ENCODE peak calls at places on chromosomes 13 and 19, in five cellular contexts. R is AG04450; Z is AG10803; U is fibroblast of pulmonary artery; V is CD8-positive, alpha-beta T cell. A is an unnamed sample.

GRCh38 chr13:48233886-48234488 is 981 bp downstream of the ITM2B start:
- DNase-seq in R (no peak), Z (peak), U (peak), V (no peak), A (peak)

GRCh38 chr13:105778196-105778595 is 757.3 kb downstream of the EFNB2 start:
- DNase-seq in R (no peak), Z (no peak), U (peak), V (no peak), A (no peak)

GRCh38 chr19:16957151-16957662 is 68.4 kb downstream of the F2RL3 start:
- DNase-seq in R (no peak), Z (peak), U (peak), V (no peak), A (peak)

GRCh38 chr19:55289117-55289796 is 5.5 kb downstream of the BRSK1 start:
- DNase-seq in R (no peak), Z (no peak), U (no peak), V (no peak), A (peak)

GRCh38 chr13:76837811-76838210 is 48.4 kb downstream of the KCTD12 start:
- DNase-seq in R (no peak), Z (no peak), U (peak), V (no peak), A (peak)

GRCh38 chr13:45564108-45564507 is 51.4 kb downstream of the ERICH6B start:
- DNase-seq in R (peak), Z (peak), U (peak), V (no peak), A (peak)

GRCh38 chr19:38977445-38978314 is 2.1 kb upstream of the FBXO17 start:
- DNase-seq in R (no peak), Z (no peak), U (no peak), V (no peak), A (no peak)

GRCh38 chr13:44305216-44305615 is 68.4 kb upstream of the SERP2 start:
- DNase-seq in R (no peak), Z (no peak), U (no peak), V (no peak), A (no peak)

GRCh38 chr13:96617528-96617927 is 376.7 kb downstream of the OXGR1 start:
- DNase-seq in R (no peak), Z (no peak), U (no peak), V (no peak), A (no peak)

GRCh38 chr13:33089311-33089710 is 73.1 kb downstream of the KL start:
- DNase-seq in R (no peak), Z (no peak), U (no peak), V (no peak), A (no peak)

GRCh38 chr19:48661746-48662145 is 11.1 kb downstream of the NTN5 start:
- DNase-seq in R (no peak), Z (no peak), U (no peak), V (no peak), A (no peak)

GRCh38 chr13:112057736-112058518 is 9.0 kb upstream of the SOX1 start:
- DNase-seq in R (no peak), Z (no peak), U (no peak), V (no peak), A (no peak)

GRCh38 chr13:93193682-93194081 is 32.9 kb upstream of the GPC6 start:
- DNase-seq in R (no peak), Z (no peak), U (no peak), V (no peak), A (no peak)

GRCh38 chr19:50778906-50779430 is 8.7 kb downstream of the GPR32 start:
- DNase-seq in R (no peak), Z (no peak), U (no peak), V (no peak), A (no peak)
- TF ChIP-seq CTCF in R (no peak), Z (no peak), U (no peak), V (no peak), A (no peak)

DNA sequence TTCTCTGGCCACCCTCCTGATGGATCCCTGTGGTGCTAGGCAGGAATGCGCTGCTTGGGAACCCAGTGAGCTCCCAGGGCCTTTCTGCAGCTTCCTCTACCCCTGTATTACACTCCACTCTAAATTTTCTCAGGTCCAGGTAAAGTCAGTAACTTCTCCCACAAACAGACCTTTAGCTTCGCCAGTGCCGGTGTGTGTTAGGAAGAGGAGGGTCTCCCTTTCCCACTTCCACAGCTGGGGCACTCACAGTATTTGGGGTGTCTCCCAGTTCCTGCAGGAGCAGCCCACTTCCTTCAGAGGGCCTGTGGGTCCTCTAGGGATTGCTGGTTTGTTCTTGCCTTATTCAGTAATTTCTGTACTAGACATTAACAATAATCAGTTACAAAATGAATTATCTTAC is 193.5 kb upstream of the PCDH17 start:
- DNase-seq in R (no peak), Z (no peak), U (no peak), V (no peak), A (no peak)
- TF ChIP-seq CTCF in R (no peak), Z (no peak), U (no peak), V (no peak), A (no peak)

GRCh38 chr13:94950303-94950702 is 238.0 kb upstream of the SOX21 start:
- DNase-seq in R (no peak), Z (peak), U (peak), V (no peak), A (peak)
- TF ChIP-seq CTCF in R (peak), Z (peak), U (peak), V (no peak), A (no peak)

GRCh38 chr19:8069116-8069973 is 16.8 kb downstream of the CCL25 start:
- DNase-seq in R (no peak), Z (no peak), U (no peak), V (no peak), A (no peak)
- TF ChIP-seq CTCF in R (peak), Z (peak), U (peak), V (peak), A (peak)

GRCh38 chr13:99431927-99432636 is 69.2 kb upstream of the TM9SF2 start:
- DNase-seq in R (no peak), Z (peak), U (no peak), V (no peak), A (peak)

GRCh38 chr13:99435116-99435515 is 66.2 kb upstream of the TM9SF2 start:
- DNase-seq in R (no peak), Z (no peak), U (no peak), V (no peak), A (no peak)

GRCh38 chr13:99433543-99434075 is 67.7 kb upstream of the TM9SF2 start:
- DNase-seq in R (no peak), Z (no peak), U (no peak), V (no peak), A (no peak)

GRCh38 chr13:99434258-99434788 is 66.9 kb upstream of the TM9SF2 start:
- DNase-seq in R (no peak), Z (no peak), U (no peak), V (peak), A (no peak)

GRCh38 chr13:99432637-99433542 is 68.4 kb upstream of the TM9SF2 start:
- DNase-seq in R (no peak), Z (peak), U (peak), V (peak), A (peak)
- TF ChIP-seq CTCF in R (no peak), Z (no peak), U (no peak), V (no peak), A (no peak)

A was measured in fibroblast of the aortic adventitia.